ENCODE peak calls at places on chromosomes 5 and 9, in four cellular contexts. M is Peyer's patch, W is cardiac muscle cell, D is OCI-LY7. A is an unnamed sample.

GRCh38 chr5:176742246-176743105 is 67.9 kb upstream of the UNC5A start:
- DNase-seq in M (peak; percentile 11), D (no peak), W (no peak), A (no peak)

GRCh38 chr5:154782812-154783592 is 27.8 kb downstream of the LARP1 start:
- DNase-seq in W (no peak), M (no peak), D (no peak), A (no peak)

GRCh38 chr5:43066231-43066798 is 26.2 kb upstream of the ANXA2R start:
- DNase-seq in W (peak; percentile 79), D (peak; percentile 83), M (peak; percentile 90), A (peak; percentile 66)

GRCh38 chr5:156359452-156359851 is 32.5 kb downstream of the SGCD start:
- DNase-seq in D (no peak), M (no peak), W (peak; percentile 51), A (no peak)

GRCh38 chr5:117436846-117437245 is 862.2 kb upstream of the SEMA6A start:
- DNase-seq in W (no peak), D (no peak), M (no peak), A (no peak)

GRCh38 chr5:34552686-34553085 is 103.4 kb upstream of the RAI14 start:
- DNase-seq in D (no peak), M (no peak), W (no peak), A (peak; percentile 11)

GRCh38 chr9:111599092-111599947 is at the start of gene PTGR1:
- DNase-seq in D (no peak), M (peak; percentile 83), W (peak; percentile 96), A (peak; percentile 66)

GRCh38 chr5:10445352-10445751 is 3.7 kb downstream of the ROPN1L start:
- DNase-seq in W (no peak), M (no peak), D (peak; percentile 11), A (no peak)

GRCh38 chr5:111935022-111935421 is 178.0 kb upstream of the NREP start:
- DNase-seq in M (no peak), W (no peak), D (no peak), A (no peak)

GRCh38 chr5:14443665-14444064 is 137.9 kb upstream of the OTULINL start:
- DNase-seq in M (no peak), W (no peak), D (no peak), A (no peak)

GRCh38 chr9:114777841-114778240 is 28.0 kb downstream of the TNFSF15 start:
- DNase-seq in M (no peak), D (no peak), W (no peak), A (no peak)

GRCh38 chr5:148957591-148958202 is 105.2 kb downstream of the SH3TC2 start:
- DNase-seq in D (peak; percentile 76), W (peak; percentile 24), M (peak; percentile 75), A (no peak)

GRCh38 chr9:26850995-26851394 is 41.6 kb downstream of the CAAP1 start:
- DNase-seq in W (no peak), D (no peak), M (no peak), A (no peak)

DNA sequence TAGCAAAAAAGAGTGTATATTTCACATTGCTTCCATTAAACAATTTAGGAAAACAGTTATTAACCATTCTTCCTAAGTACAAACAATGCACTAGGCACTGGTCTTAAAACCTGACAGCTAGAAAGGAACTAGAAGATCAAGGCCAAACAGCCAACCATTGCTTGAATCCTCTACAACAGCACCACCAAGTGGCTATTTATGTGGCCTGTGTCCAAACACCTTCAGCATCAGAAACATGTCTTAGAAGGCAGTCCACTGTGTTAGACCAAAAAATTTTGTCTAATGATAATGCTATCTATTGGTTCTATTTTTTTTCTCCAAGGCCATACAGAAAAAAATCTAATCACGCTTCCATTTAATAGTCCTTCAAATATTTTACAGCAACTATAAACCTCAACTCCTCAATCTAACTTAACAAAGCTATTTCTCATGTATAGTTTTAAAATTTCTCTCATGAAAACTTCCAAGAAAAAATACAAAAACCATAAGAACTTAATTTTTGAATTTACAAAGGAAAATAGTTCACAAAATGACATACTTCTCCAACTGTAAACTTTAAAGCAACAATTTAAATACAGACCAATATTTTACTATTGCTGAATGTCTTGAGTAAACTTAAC is 36.1 kb downstream of the CAAP1 start:
- DNase-seq in M (peak; percentile 76), D (peak; percentile 62), W (peak; percentile 68), A (peak; percentile 62)
- TF ChIP-seq CTCF in M (peak; percentile 78), D (peak; percentile 88), W (peak; percentile 53), A (peak; percentile 76)

DNA sequence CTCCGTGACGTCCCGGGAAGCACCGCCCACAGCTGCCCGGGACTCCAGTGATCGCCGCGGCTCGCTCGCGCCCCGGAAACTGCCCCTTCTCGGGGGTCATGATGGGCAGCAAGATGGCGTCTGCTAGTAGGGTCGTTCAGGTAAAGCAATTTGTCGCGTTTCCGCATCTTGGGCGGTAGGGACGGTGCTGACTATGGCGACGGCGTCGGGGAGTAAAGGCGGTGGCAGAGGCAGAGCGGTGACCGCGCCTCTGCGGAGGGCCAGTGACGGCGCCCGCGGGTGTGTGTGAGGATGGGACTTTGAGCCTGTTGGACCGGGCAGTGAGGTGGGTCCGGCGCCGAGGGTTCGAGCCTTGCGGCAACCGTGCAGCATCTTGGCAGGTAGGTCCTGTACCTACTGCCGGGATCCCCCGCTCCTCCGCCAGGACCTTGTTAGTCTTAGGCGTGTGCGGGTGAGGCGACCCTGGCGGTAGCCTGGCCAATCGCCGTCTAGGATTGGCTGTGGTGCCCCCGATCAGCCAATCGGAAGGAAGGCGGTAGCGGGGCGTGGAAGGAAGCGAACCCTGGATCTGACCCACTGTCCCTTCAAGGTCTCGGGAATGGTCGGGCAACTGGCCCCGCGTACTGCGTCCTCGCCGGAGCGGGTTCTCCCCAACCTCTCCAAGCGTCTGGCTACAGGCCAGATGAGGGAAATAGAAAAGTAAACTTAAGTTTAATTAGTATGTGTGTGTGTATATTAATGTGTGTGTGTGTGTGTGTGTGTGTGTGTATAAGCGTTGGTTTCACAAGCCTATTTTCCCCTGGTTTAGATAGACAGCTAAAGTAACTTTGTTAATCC is 16.7 kb upstream of the CDK7 start:
- DNase-seq in D (peak; percentile 95), M (peak; percentile 95), W (peak; percentile 96), A (peak; percentile 85)
- TF ChIP-seq CTCF in D (no peak), M (peak; percentile 59), W (no peak), A (peak; percentile 13)

DNA sequence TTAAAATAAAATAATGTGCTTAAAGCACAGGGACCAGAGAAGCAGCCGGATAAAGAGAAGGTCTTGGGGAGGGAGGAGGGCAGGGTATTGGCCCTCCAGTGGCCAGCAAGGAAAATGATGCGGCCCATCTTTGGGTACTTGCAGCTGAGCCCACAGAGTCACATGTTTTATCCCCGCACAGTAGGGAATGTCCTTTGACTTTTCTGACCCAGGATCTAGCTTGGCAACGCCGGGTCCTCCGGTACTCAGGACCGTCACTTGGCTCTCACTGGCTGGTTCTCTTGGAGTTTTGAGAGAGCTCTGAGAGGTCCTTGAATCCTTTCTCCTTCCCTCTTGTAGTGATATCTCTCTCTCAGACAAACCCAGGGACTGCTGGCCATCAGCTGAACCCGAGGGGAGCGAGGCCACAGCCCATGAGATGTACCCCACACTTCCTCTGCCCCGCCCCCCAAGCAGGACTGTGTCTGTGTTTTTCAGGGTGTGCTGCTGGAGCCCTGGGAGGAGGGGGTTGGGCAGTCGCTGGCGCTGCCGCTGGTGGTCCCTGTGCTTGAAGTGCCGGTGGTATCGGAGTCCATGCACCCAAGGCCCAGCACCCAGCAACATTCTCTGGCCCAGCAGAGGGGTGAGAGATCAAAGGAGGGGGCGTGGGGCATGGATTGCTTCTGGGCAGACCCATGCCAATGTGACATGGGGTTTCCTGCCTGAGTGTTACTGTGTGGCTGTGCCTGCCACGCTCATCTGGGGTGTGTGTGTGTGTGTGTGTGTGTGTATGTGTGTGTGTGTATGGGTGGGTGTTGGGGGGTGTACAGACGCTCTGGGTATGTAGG is 35.5 kb upstream of the HSPA9 start:
- DNase-seq in D (no peak), W (peak; percentile 41), M (no peak), A (no peak)
- TF ChIP-seq CTCF in D (no peak), W (peak; percentile 35), M (no peak), A (peak; percentile 27)

GRCh38 chr5:44532981-44533380 is 143.8 kb upstream of the FGF10 start:
- DNase-seq in W (no peak), D (no peak), M (no peak), A (no peak)

GRCh38 chr5:44538831-44539539 is 149.8 kb upstream of the FGF10 start:
- DNase-seq in D (no peak), M (no peak), W (no peak), A (no peak)

GRCh38 chr5:44542470-44542869 is 153.2 kb upstream of the FGF10 start:
- DNase-seq in W (no peak), M (no peak), D (no peak), A (no peak)

GRCh38 chr5:44536650-44537260 is 147.5 kb upstream of the FGF10 start:
- DNase-seq in M (no peak), W (peak; percentile 23), D (peak; percentile 31), A (peak; percentile 2)
- TF ChIP-seq CTCF in M (no peak), W (peak; percentile 46), D (peak; percentile 90), A (peak; percentile 60)

DNA sequence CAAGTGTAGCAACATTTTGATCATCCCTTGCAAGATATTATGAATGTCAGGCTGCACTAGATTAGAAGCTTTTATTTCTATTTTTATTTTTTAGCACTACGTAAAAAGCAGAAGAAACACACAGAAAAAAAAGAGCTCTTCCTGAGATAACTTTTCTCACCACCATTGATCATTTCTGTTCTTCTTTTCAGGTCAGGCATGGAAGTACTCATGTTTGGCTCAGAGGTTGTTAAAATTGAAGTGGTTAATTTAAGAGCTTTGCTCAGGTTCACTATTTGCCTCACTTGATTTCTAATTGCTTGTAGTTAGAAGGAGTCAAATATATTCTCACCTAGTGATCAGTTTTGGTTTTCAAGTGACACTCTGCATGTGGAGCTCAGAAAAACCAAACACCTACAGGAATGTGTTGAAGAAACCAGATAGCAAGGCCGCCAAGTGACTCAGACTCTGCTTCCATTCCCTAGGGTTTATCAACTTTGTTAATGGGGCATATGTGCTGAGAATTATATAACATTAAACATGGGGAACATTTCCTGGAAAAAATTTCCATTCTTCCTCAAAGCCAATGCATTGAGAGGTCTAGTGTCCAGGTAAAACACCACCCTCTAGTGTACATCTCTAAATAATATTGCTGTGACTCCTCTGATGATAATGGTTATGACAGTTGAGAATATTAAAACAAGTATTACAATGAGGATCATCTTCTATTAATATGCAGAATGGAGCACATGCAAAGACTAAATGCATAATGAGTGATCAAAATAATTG is 679.7 kb downstream of the CETN3 start:
- DNase-seq in W (peak; percentile 9), D (no peak), M (no peak), A (peak; percentile 38)
- TF ChIP-seq CTCF in W (no peak), D (peak; percentile 34), M (no peak), A (peak; percentile 69)

GRCh38 chr5:93789173-93790070 is 48.0 kb upstream of the POU5F2 start:
- DNase-seq in M (no peak), W (peak; percentile 46), D (no peak), A (peak; percentile 66)
- TF ChIP-seq CTCF in M (peak; percentile 9), W (peak; percentile 16), D (no peak), A (peak; percentile 54)

A was measured in foreskin keratinocyte.